ENCODE peak calls at places on chromosomes 16 and 17, in four cellular contexts. A, E, J and B are unnamed samples.
A peak's percentile ranks its signal among the peaks of the same experiment; 100 is the strongest.

GRCh38 chr17:77320501-77321256 is 179.9 kb downstream of the SEC14L1 start:
- DNase-seq in A (no peak), E (no peak), J (peak; percentile 33), B (no peak)

GRCh38 chr16:75097941-75098897 is 18.4 kb downstream of the LDHD start:
- DNase-seq in A (no peak), J (no peak), E (no peak), B (no peak)

GRCh38 chr16:11159189-11159588 is 96.8 kb downstream of the SOCS1 start:
- DNase-seq in A (no peak), J (no peak), E (no peak), B (no peak)

GRCh38 chr17:39144414-39144813 is 7.0 kb downstream of the PLXDC1 start:
- DNase-seq in A (peak; percentile 72), E (no peak), J (no peak), B (peak; percentile 68)

GRCh38 chr17:74485841-74486240 is 19.4 kb downstream of the CD300A start:
- DNase-seq in A (no peak), J (no peak), E (no peak), B (no peak)

GRCh38 chr17:58249270-58250133 is 11.1 kb downstream of the LPO start:
- DNase-seq in E (no peak), A (peak; percentile 31), J (peak; percentile 40), B (peak; percentile 80)

GRCh38 chr17:1029196-1029911 is 32.4 kb downstream of the TIMM22 start:
- DNase-seq in J (no peak), E (no peak), A (no peak), B (peak; percentile 63)

GRCh38 chr17:28807925-28808641 is 34.5 kb downstream of the FAM222B start:
- DNase-seq in J (peak; percentile 0), A (peak; percentile 59), E (peak; percentile 34), B (no peak)

GRCh38 chr16:70709961-70710360 is 24.1 kb upstream of the MTSS2 start:
- DNase-seq in A (no peak), E (no peak), J (no peak), B (no peak)

GRCh38 chr16:55562936-55563335 is 3.5 kb upstream of the CAPNS2 start:
- DNase-seq in E (no peak), J (no peak), A (no peak), B (no peak)